ENCODE peak calls at places on chromosomes 7 and 10, in nine cellular contexts. I, N, R, B, C, Y, E, O and F are unnamed samples.

GRCh38 chr10:119454231-119454804 is 88.2 kb downstream of the RGS10 start:
- DNase-seq in E (no peak), I (no peak), R (no peak), N (no peak), O (peak), C (no peak), B (no peak), Y (no peak), F (no peak)

GRCh38 chr7:135853499-135853898 is 104.9 kb upstream of the FAM180A start:
- DNase-seq in R (no peak), N (no peak), C (no peak), I (no peak), Y (no peak), B (no peak), O (no peak), E (no peak), F (no peak)

GRCh38 chr10:11638055-11638698 is 26.7 kb upstream of the USP6NL start:
- DNase-seq in Y (no peak), R (no peak), N (no peak), O (no peak), C (no peak), B (no peak), E (no peak), I (no peak), F (no peak)

GRCh38 chr10:15472008-15472407 is 100.9 kb upstream of the FAM171A1 start:
- DNase-seq in N (no peak), B (no peak), E (no peak), R (no peak), O (no peak), Y (no peak), I (no peak), C (no peak), F (no peak)

GRCh38 chr7:26153246-26153822 is 1.3 kb downstream of the NFE2L3 start:
- DNase-seq in E (no peak), Y (no peak), C (no peak), I (no peak), O (no peak), N (peak), B (no peak), R (no peak), F (no peak)

GRCh38 chr7:44291066-44291732 is 34.2 kb downstream of the CAMK2B start:
- DNase-seq in E (no peak), N (peak), O (peak), Y (no peak), B (no peak), R (no peak), C (no peak), I (no peak), F (peak)

GRCh38 chr10:17035446-17035845 is 94.2 kb downstream of the CUBN start:
- DNase-seq in O (no peak), N (no peak), E (no peak), R (no peak), B (no peak), C (no peak), Y (no peak), I (no peak), F (no peak)

GRCh38 chr7:107044347-107045194 is at the start of gene PRKAR2B:
- DNase-seq in O (peak), I (peak), N (peak), E (peak), Y (peak), R (peak), B (peak), C (peak), F (peak)

GRCh38 chr10:22997102-22997501 is 69.2 kb downstream of the ARMC3 start:
- DNase-seq in I (no peak), R (no peak), O (no peak), N (no peak), Y (peak), E (no peak), B (no peak), C (no peak), F (peak)

GRCh38 chr7:129143724-129144094 is 798 bp upstream of the TSPAN33 start:
- DNase-seq in N (no peak), R (no peak), B (no peak), E (no peak), Y (no peak), I (no peak), C (no peak), O (no peak), F (no peak)

GRCh38 chr7:3301831-3302618 is 973 bp downstream of the SDK1 start:
- DNase-seq in R (no peak), O (no peak), I (no peak), E (no peak), Y (no peak), N (peak), B (no peak), C (peak), F (no peak)

GRCh38 chr7:39827571-39827970 is 122.5 kb upstream of the CDK13 start:
- DNase-seq in N (no peak), O (no peak), E (no peak), I (no peak), B (no peak), C (no peak), R (no peak), Y (no peak), F (no peak)

GRCh38 chr7:136104269-136104603 is 127.1 kb upstream of the MTPN start:
- DNase-seq in R (no peak), N (no peak), O (no peak), E (no peak), Y (no peak), C (no peak), I (no peak), B (no peak), F (no peak)

GRCh38 chr7:128874140-128875031 is 11.7 kb downstream of the ATP6V1F start:
- DNase-seq in E (no peak), I (no peak), R (no peak), O (no peak), B (no peak), N (no peak), Y (no peak), C (no peak), F (no peak)

GRCh38 chr10:3493621-3494020 is 291.4 kb downstream of the KLF6 start:
- DNase-seq in B (no peak), N (no peak), C (no peak), Y (no peak), O (no peak), I (no peak), E (no peak), R (no peak), F (no peak)

GRCh38 chr7:159083001-159083697 is 61.5 kb downstream of the VIPR2 start:
- DNase-seq in I (no peak), N (no peak), R (no peak), C (no peak), E (no peak), O (no peak), Y (no peak), B (no peak), F (no peak)

GRCh38 chr10:30745953-30746352 is 116.4 kb upstream of the LYZL2 start:
- DNase-seq in N (no peak), Y (no peak), C (no peak), O (no peak), R (no peak), E (no peak), B (no peak), I (no peak), F (no peak)

GRCh38 chr10:115826391-115826790 is 446.6 kb downstream of the GFRA1 start:
- DNase-seq in R (no peak), N (no peak), I (no peak), C (no peak), E (no peak), Y (no peak), B (no peak), O (no peak), F (no peak)

GRCh38 chr10:75399461-75400162 is 2.0 kb downstream of the ZNF503 start:
- DNase-seq in I (peak), Y (no peak), O (peak), B (peak), C (no peak), R (no peak), N (peak), E (no peak), F (peak)